ENCODE peak calls at places on chromosomes 3 and 15, in five cellular contexts. H, I, E, S and M are unnamed samples.

GRCh38 chr3:67460841-67461240 is 193.6 kb downstream of the SUCLG2 start:
- DNase-seq in H (no peak), I (no peak), E (no peak), S (no peak), M (no peak)

GRCh38 chr3:16171009-16171408 is 3.5 kb upstream of the GALNT15 start:
- DNase-seq in H (no peak), I (no peak), E (no peak), S (no peak), M (no peak)

GRCh38 chr3:129106320-129106719 is 15.3 kb downstream of the RAB43 start:
- DNase-seq in H (no peak), I (no peak), E (no peak), S (no peak), M (no peak)

GRCh38 chr3:9793161-9793781 is 389 bp downstream of the ARPC4 start:
- DNase-seq in H (peak), I (no peak), E (no peak), S (peak), M (peak)

GRCh38 chr15:23073890-23074631 is 34.7 kb upstream of the TUBGCP5 start:
- DNase-seq in H (no peak), I (no peak), E (no peak), S (no peak), M (no peak)

GRCh38 chr3:24199775-24200247 is 254.7 kb downstream of the NR1D2 start:
- DNase-seq in H (no peak), I (no peak), E (no peak), S (no peak), M (no peak)

GRCh38 chr3:25557641-25558040 is 107.1 kb downstream of the TOP2B start:
- DNase-seq in H (no peak), I (no peak), E (no peak), S (no peak), M (no peak)

GRCh38 chr3:195148553-195148952 is 122.4 kb downstream of the XXYLT1 start:
- DNase-seq in H (no peak), I (no peak), E (no peak), S (no peak), M (peak)

GRCh38 chr3:188309437-188310269 is 155.7 kb downstream of the LPP start:
- DNase-seq in H (no peak), I (no peak), E (no peak), S (no peak), M (peak)

GRCh38 chr3:89395996-89396395 is 288.6 kb downstream of the EPHA3 start:
- DNase-seq in H (no peak), I (no peak), E (no peak), S (no peak), M (no peak)

GRCh38 chr15:75720787-75721461 is 8.3 kb upstream of the CSPG4 start:
- DNase-seq in H (peak), I (no peak), E (peak), S (peak), M (peak)

GRCh38 chr15:62469874-62470688 is 305.0 kb upstream of the C2CD4B start:
- DNase-seq in H (no peak), I (peak), E (no peak), S (peak), M (no peak)

GRCh38 chr3:57017481-57017880 is 43.0 kb upstream of the SPATA12 start:
- DNase-seq in H (no peak), I (no peak), E (no peak), S (no peak), M (no peak)

GRCh38 chr3:111924283-111924682 is 54.5 kb upstream of the ABHD10 start:
- DNase-seq in H (peak), I (peak), E (peak), S (peak), M (no peak)

GRCh38 chr3:128486692-128487537 is 6.1 kb downstream of the GATA2 start:
- DNase-seq in H (no peak), I (no peak), E (peak), S (no peak), M (no peak)

DNA sequence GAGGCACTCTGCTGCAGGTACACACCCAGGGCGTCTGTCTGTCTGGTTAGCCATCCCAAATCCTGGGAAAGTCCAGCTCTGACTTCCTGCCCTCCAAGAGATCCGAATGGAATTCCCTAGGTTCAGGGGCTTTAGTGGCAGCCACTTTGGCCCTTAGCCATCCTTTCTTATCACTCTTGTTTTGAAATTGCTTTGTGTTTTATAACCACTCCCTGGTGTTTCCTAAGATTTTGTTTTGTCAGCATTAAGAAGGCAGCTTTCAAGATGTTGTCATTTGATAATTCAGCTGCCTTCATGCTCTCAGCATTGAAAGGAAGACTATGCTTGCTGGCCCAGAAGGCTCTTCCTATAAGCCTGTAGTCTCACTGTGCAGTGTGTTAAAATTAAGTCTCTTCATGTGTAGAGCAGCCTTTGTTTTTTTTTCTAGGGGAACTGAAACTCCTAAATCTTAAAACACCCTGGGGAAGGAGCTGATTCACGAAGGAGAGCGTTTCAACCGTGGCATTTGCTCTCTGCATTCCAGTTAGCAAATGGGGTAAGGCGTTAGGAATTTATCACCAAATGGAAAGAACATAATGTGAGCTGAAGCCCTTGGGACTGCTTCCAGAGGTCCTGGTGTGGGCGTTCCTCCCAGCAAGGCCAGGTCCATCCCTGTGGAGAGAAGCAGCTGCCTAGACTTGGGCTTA is 14.2 kb upstream of the CLEC3B start:
- DNase-seq in H (no peak), I (no peak), E (peak), S (peak), M (no peak)
- H3K4me3 ChIP-seq in H (no peak), I (peak), E (no peak), S (no peak), M (no peak)

DNA sequence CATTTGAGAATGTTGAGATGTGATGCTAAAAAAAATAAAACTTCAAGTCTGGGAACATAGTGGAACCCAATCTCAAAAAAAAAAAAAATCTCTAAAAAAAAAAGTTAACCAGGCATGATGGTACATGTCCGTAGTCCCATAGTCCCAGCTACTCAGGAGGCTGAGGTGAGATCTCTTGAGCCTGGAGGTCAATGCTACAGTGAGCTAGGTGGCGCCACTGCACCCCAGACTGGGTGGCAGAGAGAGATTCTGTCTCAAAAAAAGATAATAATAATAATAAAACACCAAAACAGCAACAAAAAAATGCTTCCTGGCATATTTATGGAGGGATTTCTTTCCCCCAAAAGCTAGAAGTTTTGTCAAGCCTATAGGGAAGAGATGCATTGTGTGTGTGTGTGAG is 361.6 kb downstream of the ROBO1 start:
- DNase-seq in H (no peak), I (no peak), E (no peak), S (no peak), M (no peak)
- TF ChIP-seq CTCF in H (no peak), I (no peak), E (no peak), S (no peak), M (no peak)

GRCh38 chr15:59522988-59523461 is 85.0 kb downstream of the FAM81A start:
- DNase-seq in H (no peak), I (no peak), E (no peak), S (no peak), M (no peak)
- H3K4me3 ChIP-seq in H (no peak), I (no peak), E (no peak), S (no peak), M (no peak)

DNA sequence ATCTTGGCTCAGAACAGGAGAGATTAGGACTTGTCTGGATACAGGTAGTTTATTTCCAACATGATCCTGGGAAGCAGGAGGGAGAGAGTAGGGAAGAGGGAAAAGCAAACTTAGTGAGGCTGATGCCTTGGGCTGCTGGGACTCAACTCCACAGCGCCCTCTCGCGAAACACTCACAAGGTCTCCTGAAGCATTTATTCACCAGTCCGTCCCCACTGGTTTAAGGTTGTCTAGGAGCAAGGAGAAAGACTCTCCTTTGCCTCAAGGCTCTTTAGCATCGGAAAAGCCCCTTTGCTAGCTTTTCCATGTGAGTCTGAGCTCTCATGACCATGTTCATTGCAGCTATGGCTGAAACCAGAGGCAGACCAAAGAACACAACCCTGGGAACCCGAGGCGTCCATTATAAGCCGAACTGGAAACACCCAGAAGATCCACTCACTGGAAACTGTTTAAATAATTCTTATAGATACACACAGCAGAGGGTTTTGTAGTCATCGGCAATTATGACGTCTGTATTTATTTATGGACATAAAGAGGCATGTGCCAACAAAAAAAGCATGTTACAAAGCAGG is 244.5 kb downstream of the CD47 start:
- DNase-seq in H (peak), I (peak), E (no peak), S (peak), M (peak)
- TF ChIP-seq CTCF in H (peak), I (peak), E (peak), S (peak), M (peak)

GRCh38 chr15:74648051-74648622 is 32.5 kb downstream of the CLK3 start:
- DNase-seq in H (no peak), I (no peak), E (no peak), S (no peak), M (no peak)
- H3K4me3 ChIP-seq in H (no peak), I (no peak), E (no peak), S (no peak), M (no peak)

GRCh38 chr3:18445421-18446066 is 20.4 kb upstream of the SATB1 start:
- DNase-seq in H (peak), I (no peak), E (peak), S (no peak), M (no peak)
- TF ChIP-seq CTCF in H (no peak), I (no peak), E (no peak), S (no peak), M (no peak)

GRCh38 chr3:122076414-122077292 is 21.5 kb downstream of the CD86 start:
- DNase-seq in H (no peak), I (no peak), E (no peak), S (no peak), M (peak)
- H3K4me3 ChIP-seq in H (no peak), I (no peak), E (no peak), S (no peak), M (peak)

GRCh38 chr3:154898398-154898797 is 181.7 kb upstream of the MME start:
- DNase-seq in H (no peak), I (no peak), E (no peak), S (no peak), M (no peak)

GRCh38 chr3:154900777-154901176 is 179.3 kb upstream of the MME start:
- DNase-seq in H (no peak), I (no peak), E (no peak), S (no peak), M (no peak)

GRCh38 chr3:154898916-154899315 is 181.2 kb upstream of the MME start:
- DNase-seq in H (no peak), I (no peak), E (no peak), S (no peak), M (no peak)

GRCh38 chr3:154901263-154901662 is 178.9 kb upstream of the MME start:
- DNase-seq in H (no peak), I (no peak), E (no peak), S (no peak), M (no peak)

DNA sequence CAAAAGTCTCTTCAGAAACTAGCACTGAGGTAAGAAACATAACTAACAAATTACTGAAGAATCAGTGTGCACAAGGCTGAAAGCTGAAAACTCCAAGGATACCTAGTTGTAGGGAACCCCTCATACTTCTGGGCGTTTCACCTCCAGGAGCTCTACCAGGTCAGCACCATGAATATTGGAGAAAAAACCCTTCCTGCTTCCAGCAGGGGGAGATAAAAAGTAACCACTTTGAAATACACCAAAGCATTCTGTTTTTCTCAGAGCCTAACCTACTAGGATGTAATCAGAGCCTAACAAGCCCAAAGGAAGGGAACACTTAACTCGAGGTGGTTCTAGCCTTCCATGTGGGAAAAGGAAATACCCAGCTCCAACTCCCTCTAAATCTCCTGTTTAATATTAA is 175.8 kb upstream of the MME start:
- DNase-seq in H (no peak), I (no peak), E (no peak), S (no peak), M (peak)
- TF ChIP-seq CTCF in H (peak), I (no peak), E (no peak), S (no peak), M (peak)

DNA sequence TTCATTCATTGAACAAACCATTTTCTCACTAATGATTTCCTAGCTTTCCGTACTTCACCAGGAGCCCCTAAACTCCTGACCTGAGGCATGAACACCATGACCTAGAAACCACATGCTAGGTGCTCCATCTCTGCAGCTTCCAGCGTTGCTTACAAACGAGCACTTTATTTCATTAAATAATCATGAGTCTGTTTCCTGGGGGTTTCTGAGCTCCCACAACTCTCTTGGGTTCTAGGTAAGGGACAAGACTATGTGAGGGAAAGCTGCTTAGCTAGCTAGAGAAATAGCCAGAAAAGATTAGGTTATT is 1.3 kb downstream of the MAP2K1 start:
- DNase-seq in H (no peak), I (no peak), E (no peak), S (no peak), M (no peak)
- H3K4me3 ChIP-seq in H (peak), I (peak), E (no peak), S (peak), M (peak)